ENCODE peak calls at places on chromosomes 16 and 17, in five cellular contexts. I is H1, L is K562, O is SK-N-SH, A is HCT116. W is an unnamed sample.

GRCh38 chr16:85206472-85207356 is 94.4 kb upstream of the CIBAR2 start:
- DNase-seq in I (no peak), L (no peak), O (peak; percentile 92), A (no peak), W (no peak)

GRCh38 chr16:57147381-57148191 is 38.3 kb downstream of the PSME3IP1 start:
- DNase-seq in I (no peak), L (no peak), O (peak; percentile 59), A (no peak), W (no peak)

GRCh38 chr17:13484020-13484419 is 117.7 kb downstream of the HS3ST3A1 start:
- DNase-seq in I (no peak), L (no peak), O (no peak), A (no peak), W (no peak)

GRCh38 chr17:17560167-17560566 is 31.3 kb downstream of the PEMT start:
- DNase-seq in I (no peak), L (no peak), O (no peak), A (no peak), W (no peak)

GRCh38 chr16:4057439-4057877 is 58.8 kb downstream of the ADCY9 start:
- DNase-seq in I (no peak), L (no peak), O (no peak), A (no peak), W (no peak)

GRCh38 chr16:64092284-64092683 is 1029.6 kb downstream of the CDH11 start:
- DNase-seq in I (no peak), L (no peak), O (no peak), A (no peak), W (no peak)

GRCh38 chr16:61323456-61323855 is 712.8 kb downstream of the CDH8 start:
- DNase-seq in I (no peak), L (no peak), O (no peak), A (no peak), W (no peak)

GRCh38 chr16:3849751-3850543 is 30.6 kb downstream of the CREBBP start:
- DNase-seq in I (no peak), L (no peak), O (no peak), A (no peak), W (no peak)

GRCh38 chr17:19747829-19748806 is at the start of gene ALDH3A1:
- DNase-seq in I (no peak), L (no peak), O (no peak), A (no peak), W (no peak)

DNA sequence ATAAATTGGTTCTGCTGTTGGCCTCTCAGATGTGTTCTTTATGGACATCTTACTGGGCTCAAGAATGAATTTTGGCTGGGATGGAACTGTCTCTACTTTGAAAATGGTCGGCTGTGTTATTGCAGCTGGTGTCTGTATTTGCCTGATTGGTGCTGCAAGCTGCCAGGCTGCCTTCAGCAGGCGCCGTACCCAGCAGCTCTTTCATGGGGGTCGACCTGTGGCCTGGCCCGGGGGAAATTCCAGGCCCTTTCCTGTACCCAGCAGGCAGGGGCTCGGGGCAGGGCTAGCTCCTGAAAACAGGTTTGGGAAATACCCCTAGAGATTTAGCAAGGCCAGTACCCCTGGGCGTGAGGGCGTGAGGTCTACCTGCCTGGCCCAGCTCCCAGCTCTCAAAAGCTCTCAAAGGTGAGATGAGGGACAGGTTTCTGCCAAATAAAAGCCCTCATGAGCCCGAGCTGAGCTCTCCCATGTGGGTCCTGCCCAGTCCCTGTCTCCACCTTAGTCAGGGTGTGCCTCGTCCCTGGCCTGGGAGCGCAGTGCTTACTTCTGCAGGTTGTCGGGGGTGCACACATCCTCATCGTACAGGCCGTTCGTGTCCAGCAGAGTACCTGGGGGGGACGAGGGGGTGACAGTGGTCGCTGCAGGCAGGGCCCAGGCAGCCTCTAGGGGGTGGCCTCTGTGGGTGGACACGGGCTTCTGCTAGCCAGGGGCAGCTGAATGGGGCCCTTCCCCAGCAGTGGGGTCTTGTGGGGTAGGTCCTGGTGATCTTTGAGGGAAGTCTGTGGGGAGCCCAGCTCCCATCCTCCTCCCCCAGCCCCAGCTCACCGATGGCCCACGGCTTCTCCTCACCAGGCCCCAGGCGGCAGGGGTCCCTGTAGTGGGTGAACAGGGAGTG is 52.4 kb downstream of the PRMT7 start:
- DNase-seq in I (no peak), L (no peak), O (peak; percentile 75), A (no peak), W (no peak)
- TF ChIP-seq JUND in I (no peak), L (no peak), O (no peak), A (no peak), W (no peak)

GRCh38 chr17:9917131-9917530 is 12.1 kb upstream of the RCVRN start:
- DNase-seq in I (no peak), L (no peak), O (no peak), A (no peak), W (no peak)

GRCh38 chr17:9912146-9913099 is 7.4 kb upstream of the RCVRN start:
- DNase-seq in I (no peak), L (no peak), O (no peak), A (no peak), W (no peak)

GRCh38 chr17:9911089-9911488 is 6.0 kb upstream of the RCVRN start:
- DNase-seq in I (no peak), L (no peak), O (no peak), A (no peak), W (no peak)

GRCh38 chr17:9916108-9916507 is 11.0 kb upstream of the RCVRN start:
- DNase-seq in I (no peak), L (no peak), O (no peak), A (no peak), W (no peak)

DNA sequence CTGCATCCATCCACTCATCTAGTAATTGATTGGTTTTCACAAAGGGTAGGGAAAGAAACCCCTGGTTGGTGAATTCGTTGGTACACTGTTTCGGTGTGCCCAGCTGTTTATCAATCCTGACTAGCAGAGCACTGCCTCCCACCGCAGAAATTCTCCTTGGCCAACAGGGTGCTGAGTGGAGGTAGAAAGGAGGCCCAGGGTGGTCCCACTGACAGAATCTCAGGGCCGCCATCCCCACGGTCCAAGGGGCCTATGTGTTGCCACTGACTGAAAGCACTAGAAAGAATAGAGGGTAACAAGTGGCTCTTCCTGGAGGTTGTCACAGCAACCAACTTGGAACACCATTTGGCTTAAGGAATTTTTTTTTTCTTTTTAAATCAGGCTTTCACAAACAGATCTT is 8.4 kb upstream of the RCVRN start:
- DNase-seq in I (no peak), L (no peak), O (no peak), A (no peak), W (no peak)
- TF ChIP-seq JUND in I (no peak), L (no peak), O (no peak), A (no peak), W (no peak)

GRCh38 chr17:83176272-83176955 is 97.0 kb downstream of the METRNL start:
- DNase-seq in I (no peak), L (no peak), O (no peak), A (no peak), W (no peak)
- TF ChIP-seq JUND in I (no peak), L (no peak), O (no peak), A (no peak), W (no peak)

GRCh38 chr17:75079023-75079373 is 8.8 kb upstream of the SLC16A5 start:
- DNase-seq in I (no peak), L (no peak), O (no peak), A (no peak), W (no peak)

GRCh38 chr17:75077072-75077489 is 10.7 kb upstream of the SLC16A5 start:
- DNase-seq in I (no peak), L (no peak), O (no peak), A (no peak), W (no peak)

GRCh38 chr17:75075597-75076253 is 12.0 kb upstream of the SLC16A5 start:
- DNase-seq in I (no peak), L (no peak), O (no peak), A (no peak), W (no peak)

GRCh38 chr17:75078097-75079022 is 9.4 kb upstream of the SLC16A5 start:
- DNase-seq in I (no peak), L (no peak), O (no peak), A (peak; percentile 69), W (peak; percentile 76)

DNA sequence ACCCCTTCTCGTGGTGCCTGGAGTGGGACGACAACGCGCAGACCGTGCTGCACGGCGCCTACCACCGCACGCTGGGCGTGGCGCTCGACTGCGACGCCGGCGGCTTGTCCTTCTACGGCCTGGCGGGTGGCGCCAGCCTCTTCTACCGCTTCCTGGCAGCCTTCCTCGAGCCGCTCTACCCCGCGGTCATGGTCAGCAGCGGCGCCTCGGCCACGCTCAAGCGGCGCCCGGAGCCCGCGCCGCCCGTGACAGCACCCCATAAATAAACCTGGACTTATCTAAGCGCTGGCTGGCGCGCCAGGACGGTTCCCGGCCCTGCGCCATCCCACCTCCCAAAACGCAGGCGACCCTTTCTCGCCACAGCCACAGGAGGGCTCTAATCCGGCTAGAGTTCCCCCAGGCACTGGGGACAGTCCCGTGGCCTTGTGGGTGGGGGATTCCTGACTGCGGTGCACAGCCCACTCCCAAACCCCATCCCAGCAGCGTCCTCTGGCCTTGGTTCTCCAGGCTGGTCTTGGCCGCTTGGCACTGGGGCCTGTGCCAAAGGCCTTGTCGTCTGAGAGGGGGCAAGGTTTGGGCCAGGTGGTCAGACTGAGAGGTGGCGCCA is 10.2 kb upstream of the SLC16A5 start:
- DNase-seq in I (no peak), L (no peak), O (no peak), A (no peak), W (no peak)
- TF ChIP-seq JUND in I (no peak), L (no peak), O (no peak), A (no peak), W (no peak)

GRCh38 chr16:31135535-31136286 is at the start of gene PRSS8:
- DNase-seq in I (no peak), L (peak; percentile 82), O (no peak), A (peak; percentile 48), W (peak; percentile 93)
- TF ChIP-seq JUND in I (no peak), L (no peak), O (no peak), A (no peak), W (no peak)

DNA sequence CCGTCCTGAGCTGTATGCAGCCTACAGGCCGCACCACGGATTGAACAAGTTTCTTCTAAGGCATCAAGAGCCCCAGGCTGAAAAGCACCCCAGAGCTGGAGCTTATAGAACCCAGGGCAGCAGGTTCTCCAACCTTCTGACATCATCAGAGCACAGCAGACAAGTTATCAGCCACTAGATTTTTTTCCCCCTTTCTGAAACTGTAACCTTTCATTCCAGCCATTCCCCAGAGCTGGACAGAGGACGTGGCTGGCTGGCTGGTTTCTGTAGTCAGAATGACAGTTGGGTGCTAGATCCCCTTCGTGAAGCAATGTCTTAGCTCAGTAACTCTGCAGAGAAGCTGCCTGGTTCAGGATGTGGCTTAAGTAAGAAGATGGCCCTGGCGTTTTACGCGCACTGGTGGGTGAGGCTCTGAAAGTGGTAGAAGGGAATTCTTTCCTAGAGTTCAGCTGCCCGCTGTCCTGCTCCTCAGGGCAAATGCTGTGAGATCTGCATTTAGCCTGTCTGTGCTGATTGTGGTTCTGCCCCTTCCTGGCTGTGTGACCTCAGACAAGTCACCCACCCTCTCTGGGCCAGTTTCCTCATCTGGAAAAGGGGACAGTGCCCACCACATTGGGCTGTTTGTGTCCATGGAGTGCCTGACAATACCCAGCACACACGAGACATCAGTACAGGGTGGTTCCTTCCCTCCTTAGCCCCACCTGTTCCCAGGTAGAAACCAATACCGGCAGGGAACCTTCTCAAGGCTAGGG is 9.1 kb downstream of the DEXI start:
- DNase-seq in I (no peak), L (no peak), O (no peak), A (no peak), W (no peak)
- TF ChIP-seq JUND in I (no peak), L (no peak), O (no peak), A (no peak), W (no peak)

GRCh38 chr17:63679214-63679613 is 20.7 kb downstream of the LIMD2 start:
- DNase-seq in I (no peak), L (no peak), O (no peak), A (no peak), W (no peak)
- TF ChIP-seq JUND in I (no peak), L (no peak), O (no peak), A (no peak), W (no peak)